ENCODE peak calls at places on chromosomes 13 and 19, in six cellular contexts. Q is A549; S is right atrium auricular region; K is thoracic aorta; R is IMR-90; J is CD8-positive, alpha-beta T cell. V is an unnamed sample.

GRCh38 chr13:112056284-112056727 is 10.6 kb upstream of the SOX1 start:
- DNase-seq in R (no peak), J (no peak), S (no peak), Q (no peak), K (no peak), V (no peak)

GRCh38 chr19:1920644-1921043 is 15.4 kb downstream of the ADAT3 start:
- DNase-seq in Q (no peak), S (no peak), K (no peak), J (no peak), R (no peak), V (no peak)

GRCh38 chr13:106568225-106569003 is 477 bp upstream of the ARGLU1 start:
- DNase-seq in Q (peak; percentile 7), S (no peak), J (no peak), R (no peak), K (no peak), V (peak; percentile 88)

GRCh38 chr13:77696006-77696862 is 1.3 kb upstream of the SLAIN1 start:
- DNase-seq in R (no peak), K (no peak), J (no peak), S (no peak), Q (no peak), V (no peak)

GRCh38 chr13:111384441-111385181 is 64.2 kb downstream of the TEX29 start:
- DNase-seq in Q (no peak), S (no peak), K (no peak), J (no peak), R (no peak), V (no peak)

GRCh38 chr19:13839938-13840750 is 36.8 kb upstream of the NANOS3 start:
- DNase-seq in Q (no peak), S (no peak), R (peak; percentile 51), K (no peak), J (peak; percentile 21), V (peak; percentile 34)

GRCh38 chr19:2064788-2065524 is 13.9 kb upstream of the MKNK2 start:
- DNase-seq in R (no peak), J (no peak), Q (no peak), S (peak; percentile 84), K (no peak), V (peak; percentile 38)

GRCh38 chr19:38210458-38210987 is 13.5 kb downstream of the DPF1 start:
- DNase-seq in Q (no peak), R (peak; percentile 28), S (no peak), K (no peak), J (no peak), V (peak; percentile 22)

GRCh38 chr19:13985771-13986347 is 20.3 kb downstream of the RFX1 start:
- DNase-seq in J (no peak), R (no peak), S (no peak), Q (no peak), K (no peak), V (no peak)

GRCh38 chr13:32736648-32737047 is 150.4 kb downstream of the PDS5B start:
- DNase-seq in S (no peak), K (no peak), J (no peak), Q (no peak), R (no peak), V (peak; percentile 27)

GRCh38 chr19:28847468-28847867 is 365.5 kb downstream of the UQCRFS1 start:
- DNase-seq in Q (no peak), K (no peak), R (peak; percentile 10), J (no peak), S (no peak), V (peak; percentile 40)

GRCh38 chr19:1252818-1253513 is 4.6 kb downstream of the MIDN start:
- DNase-seq in K (peak; percentile 84), R (peak; percentile 97), J (peak; percentile 69), S (peak; percentile 95), Q (no peak), V (peak; percentile 97)

GRCh38 chr19:42023121-42023942 is 29.3 kb upstream of the ATP1A3 start:
- DNase-seq in R (peak; percentile 8), S (no peak), J (peak; percentile 4), Q (peak; percentile 73), K (no peak), V (no peak)

GRCh38 chr19:17448190-17448967 is at the start of gene TMEM221:
- DNase-seq in J (peak; percentile 33), S (peak; percentile 66), Q (peak; percentile 55), R (no peak), K (no peak), V (no peak)

GRCh38 chr19:29528350-29528945 is 2.7 kb downstream of the VSTM2B start:
- DNase-seq in R (peak; percentile 58), Q (peak; percentile 91), S (no peak), K (no peak), J (peak; percentile 26), V (peak; percentile 53)

GRCh38 chr19:31659897-31660210 is 310.6 kb upstream of the TSHZ3 start:
- DNase-seq in Q (no peak), J (no peak), S (no peak), K (no peak), R (peak; percentile 18), V (peak; percentile 26)

GRCh38 chr13:85970727-85971126 is 171.5 kb upstream of the SLITRK6 start:
- DNase-seq in Q (no peak), K (no peak), S (no peak), R (no peak), J (no peak), V (peak; percentile 4)

GRCh38 chr19:10288662-10289166 is 1.0 kb upstream of the ICAM5 start:
- DNase-seq in R (peak; percentile 40), J (no peak), S (no peak), K (no peak), Q (peak; percentile 85), V (no peak)

GRCh38 chr13:42369071-42369795 is 97.3 kb downstream of the AKAP11 start:
- DNase-seq in R (no peak), J (no peak), Q (no peak), K (no peak), S (no peak), V (no peak)

GRCh38 chr19:41362143-41362847 is 1.7 kb downstream of the B9D2 start:
- DNase-seq in J (no peak), R (no peak), K (no peak), Q (no peak), S (no peak), V (no peak)

GRCh38 chr13:55761986-55762385 is 1378.7 kb upstream of the PRR20A start:
- DNase-seq in J (no peak), R (no peak), K (no peak), Q (no peak), S (no peak), V (no peak)

GRCh38 chr19:49801966-49802661 is 11.0 kb downstream of the FUZ start:
- DNase-seq in K (peak; percentile 75), Q (no peak), J (no peak), R (peak; percentile 86), S (peak; percentile 95), V (peak; percentile 88)

DNA sequence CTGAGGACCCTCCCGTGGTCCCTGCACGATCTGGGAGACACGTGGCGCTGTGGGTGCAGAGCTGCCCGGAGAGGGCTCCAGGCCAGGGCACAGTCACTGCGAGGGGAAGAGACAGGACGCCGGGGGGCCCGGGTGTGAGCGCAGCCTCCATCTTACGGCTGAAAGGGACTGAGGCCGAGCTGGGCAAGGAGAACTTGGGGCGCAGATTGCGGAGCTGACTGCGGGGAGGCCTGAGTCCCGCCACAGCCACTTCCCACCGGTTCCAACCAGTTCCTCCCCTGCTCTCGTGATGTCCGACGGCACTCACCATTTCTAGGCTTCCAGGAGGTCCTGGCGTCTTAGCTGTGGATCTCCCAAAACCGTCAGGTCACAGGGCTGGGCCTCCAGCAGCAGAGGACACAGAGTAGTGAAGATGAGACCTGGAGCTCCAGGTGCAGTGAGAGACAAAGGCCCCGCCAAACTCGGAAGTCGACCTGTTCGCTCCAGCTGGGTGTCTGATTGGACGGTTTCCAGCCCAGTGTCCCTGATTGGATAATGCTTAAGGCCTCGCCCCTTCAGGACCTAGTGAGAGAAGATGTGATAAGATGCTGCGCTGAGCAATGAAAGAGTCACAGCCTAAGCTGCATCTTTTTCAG is 4.8 kb upstream of the ZNF253 start:
- DNase-seq in J (peak; percentile 31), K (no peak), S (no peak), Q (no peak), R (no peak), V (no peak)
- TF ChIP-seq CTCF in J (no peak), K (no peak), S (no peak), Q (no peak), R (no peak), V (no peak)

DNA sequence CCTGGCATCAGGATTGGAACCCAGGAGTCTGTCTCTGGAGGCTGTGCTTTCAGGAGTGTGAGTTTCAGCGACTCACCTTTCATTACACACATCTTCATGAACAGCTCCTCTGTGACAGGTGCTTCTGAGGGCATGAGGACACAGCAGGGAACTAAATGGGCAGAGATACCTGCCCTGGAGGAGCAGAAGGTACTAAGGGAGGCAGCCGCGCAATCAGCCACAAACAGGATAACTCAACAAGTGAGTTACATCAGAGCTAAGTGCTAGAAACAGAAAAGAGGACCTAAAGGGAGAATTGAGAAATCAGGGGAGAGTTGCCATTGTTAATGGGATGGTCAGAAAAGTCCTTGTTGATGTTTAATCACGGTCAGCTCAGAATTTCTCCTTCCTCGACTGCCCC is 42.5 kb downstream of the SYDE1 start:
- DNase-seq in K (no peak), S (no peak), J (no peak), Q (no peak), R (no peak), V (no peak)
- H3K4me3 ChIP-seq in K (no peak overlapping the region), S (no peak overlapping the region), J (no peak overlapping the region), Q (no peak overlapping the region), R (no peak overlapping the region), V (no peak overlapping the region)

GRCh38 chr13:30017880-30018279 is 167.5 kb upstream of the UBL3 start:
- DNase-seq in Q (no peak), K (no peak), R (no peak), S (no peak), J (no peak), V (no peak)
- TF ChIP-seq CTCF in Q (no peak), K (no peak), R (no peak), S (no peak), J (no peak), V (no peak)

GRCh38 chr13:99984463-99985242 is 3.1 kb downstream of the ZIC2 start:
- DNase-seq in J (no peak), K (no peak), R (no peak), S (no peak), Q (no peak), V (no peak)

GRCh38 chr13:99984134-99984462 is 2.5 kb downstream of the ZIC2 start:
- DNase-seq in K (no peak), Q (no peak), S (no peak), R (no peak), J (no peak), V (no peak)

GRCh38 chr13:99986751-99987150 is 5.2 kb downstream of the ZIC2 start:
- DNase-seq in J (no peak), S (no peak), Q (no peak), K (no peak), R (no peak), V (no peak)

GRCh38 chr13:99985886-99986527 is 4.4 kb downstream of the ZIC2 start:
- DNase-seq in S (no peak), R (no peak), J (no peak), K (no peak), Q (no peak), V (no peak)

DNA sequence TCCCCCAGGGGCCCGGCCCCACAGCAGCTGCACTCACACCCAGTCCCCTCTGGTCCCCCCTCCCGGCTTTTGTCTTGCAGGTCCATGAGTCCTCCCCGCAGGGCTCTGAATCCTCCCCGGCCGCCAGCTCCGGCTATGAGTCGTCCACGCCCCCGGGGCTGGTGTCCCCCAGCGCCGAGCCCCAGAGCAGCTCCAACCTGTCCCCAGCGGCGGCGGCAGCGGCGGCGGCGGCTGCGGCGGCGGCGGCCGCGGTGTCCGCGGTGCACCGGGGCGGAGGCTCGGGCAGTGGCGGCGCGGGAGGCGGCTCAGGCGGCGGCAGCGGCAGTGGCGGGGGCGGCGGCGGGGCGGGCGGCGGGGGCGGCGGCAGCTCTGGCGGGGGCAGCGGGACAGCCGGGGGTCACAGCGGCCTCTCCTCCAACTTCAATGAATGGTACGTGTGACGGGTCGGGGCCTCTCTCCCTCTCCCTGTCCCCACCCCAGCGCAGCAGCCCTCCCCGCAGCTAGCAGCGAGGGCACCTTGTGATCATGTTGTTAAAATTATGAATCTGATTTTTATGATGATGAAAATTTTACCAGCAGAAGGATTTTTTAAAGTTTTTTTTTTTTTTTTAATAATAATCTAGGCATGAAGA is 3.8 kb downstream of the ZIC2 start:
- DNase-seq in S (no peak), Q (no peak), K (no peak), J (no peak), R (no peak), V (no peak)
- H3K4me3 ChIP-seq in S (no peak overlapping the region), Q (peak overlapping the region; percentile 92), K (no peak overlapping the region), J (no peak overlapping the region), R (no peak overlapping the region), V (no peak overlapping the region)